ENCODE peak calls at places on chromosomes 4 and X, in eight cellular contexts. V is K562, N is H9, Z is adipocyte, J is neural progenitor cell, Q is GM23248, P is IMR-90, Y is SK-N-MC. A is an unnamed sample.

GRCh38 chr4:24956763-24957162 is 43.9 kb upstream of the CCDC149 start:
- DNase-seq in V (no peak), N (no peak), Z (no peak), J (no peak), Q (no peak), P (no peak), Y (no peak), A (no peak)

GRCh38 chr4:93814722-93815121 is 13.8 kb upstream of the ATOH1 start:
- DNase-seq in V (no peak), N (no peak), Z (no peak), J (no peak), Q (no peak), P (no peak), Y (no peak), A (peak)

GRCh38 chrX:103626855-103627254 is 1.9 kb upstream of the TCEAL1 start:
- DNase-seq in V (no peak), N (no peak), Z (no peak), J (no peak), Q (peak), P (peak), Y (no peak), A (no peak)

GRCh38 chr4:94551616-94552564 is 100.1 kb downstream of the PDLIM5 start:
- DNase-seq in V (no peak), N (no peak), Z (peak), J (no peak), Q (peak), P (peak), Y (peak), A (no peak)

GRCh38 chrX:97524997-97525396 is 641.3 kb downstream of the RPA4 start:
- DNase-seq in V (no peak), N (no peak), Z (no peak), J (peak), Q (peak), P (no peak), Y (no peak), A (no peak)

GRCh38 chr4:180134116-180134866 is 2108.9 kb upstream of the TENM3 start:
- DNase-seq in V (no peak), N (no peak), Z (no peak), J (peak), Q (no peak), P (no peak), Y (no peak), A (no peak)

GRCh38 chr4:130468340-130468739 is 1372.4 kb downstream of the C4orf33 start:
- DNase-seq in V (no peak), N (no peak), Z (no peak), J (no peak), Q (no peak), P (no peak), Y (no peak), A (no peak)

GRCh38 chr4:88609387-88609786 is 17.1 kb downstream of the HERC3 start:
- DNase-seq in V (peak), N (no peak), Z (no peak), J (no peak), Q (no peak), P (no peak), Y (no peak), A (no peak)

GRCh38 chrX:107684956-107685385 is 56.7 kb downstream of the PRPS1 start:
- DNase-seq in V (peak), N (peak), Z (no peak), J (no peak), Q (no peak), P (no peak), Y (no peak), A (no peak)

GRCh38 chrX:10356979-10357378 is 200.2 kb downstream of the CLCN4 start:
- DNase-seq in V (no peak), N (no peak), Z (no peak), J (no peak), Q (peak), P (peak), Y (no peak), A (no peak)

GRCh38 chr4:153514001-153514526 is 47.9 kb downstream of the TMEM131L start:
- DNase-seq in V (no peak), N (no peak), Z (peak), J (no peak), Q (peak), P (peak), Y (no peak), A (no peak)

GRCh38 chr4:777520-778262 is 48.2 kb downstream of the CPLX1 start:
- DNase-seq in V (no peak), N (no peak), Z (no peak), J (no peak), Q (no peak), P (no peak), Y (no peak), A (no peak)

GRCh38 chr4:147994076-147994475 is 262.2 kb downstream of the ARHGAP10 start:
- DNase-seq in V (no peak), N (no peak), Z (peak), J (no peak), Q (no peak), P (peak), Y (no peak), A (no peak)

GRCh38 chrX:123743312-123743711 is 10.5 kb upstream of the THOC2 start:
- DNase-seq in V (no peak), N (no peak), Z (no peak), J (no peak), Q (no peak), P (no peak), Y (no peak), A (no peak)

GRCh38 chr4:3679071-3679825 is 86.9 kb upstream of the ADRA2C start:
- DNase-seq in V (no peak), N (peak), Z (no peak), J (no peak), Q (no peak), P (no peak), Y (no peak), A (no peak)

GRCh38 chr4:10582059-10582686 is 102.4 kb downstream of the CLNK start:
- DNase-seq in V (peak), N (peak), Z (peak), J (peak), Q (peak), P (peak), Y (no peak), A (peak)

GRCh38 chr4:86630629-86631028 is 36.5 kb downstream of the PTPN13 start:
- DNase-seq in V (no peak), N (no peak), Z (no peak), J (peak), Q (no peak), P (no peak), Y (no peak), A (no peak)
- H3K9ac ChIP-seq in V (no peak), N (no peak), Z (no peak), J (no peak), Q (no peak), P (no peak), Y (no peak), A (no peak)

DNA sequence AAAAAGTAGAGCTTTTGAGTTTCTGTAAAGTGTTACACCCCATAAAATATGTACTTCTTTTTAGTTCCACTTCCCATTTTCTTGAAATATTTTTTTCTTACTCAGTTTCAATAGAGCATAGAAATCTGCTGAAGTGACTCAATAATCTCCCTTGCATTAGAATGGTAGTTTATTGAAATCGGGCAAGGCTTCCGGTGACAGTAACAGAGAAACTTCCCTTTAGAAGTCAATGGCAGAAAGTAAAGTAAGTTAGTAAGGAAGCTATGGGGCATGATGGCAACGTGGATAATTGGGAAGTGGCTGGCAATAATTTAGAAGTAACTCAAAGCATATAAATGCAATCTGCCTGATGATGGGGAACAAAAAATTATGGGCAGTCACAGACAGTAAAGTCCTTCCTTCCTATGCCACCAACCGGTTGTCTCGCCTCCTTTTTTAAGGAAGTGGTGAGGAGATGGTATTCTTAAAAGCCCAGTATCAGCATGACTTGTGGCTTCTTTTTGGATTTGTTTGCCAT is 7.6 kb downstream of the CYBB start:
- DNase-seq in V (no peak), N (no peak), Z (no peak), J (no peak), Q (no peak), P (no peak), Y (no peak), A (no peak)
- H3K9ac ChIP-seq in V (no peak), N (no peak), Z (no peak), J (no peak), Q (no peak), P (no peak), Y (no peak), A (peak)

DNA sequence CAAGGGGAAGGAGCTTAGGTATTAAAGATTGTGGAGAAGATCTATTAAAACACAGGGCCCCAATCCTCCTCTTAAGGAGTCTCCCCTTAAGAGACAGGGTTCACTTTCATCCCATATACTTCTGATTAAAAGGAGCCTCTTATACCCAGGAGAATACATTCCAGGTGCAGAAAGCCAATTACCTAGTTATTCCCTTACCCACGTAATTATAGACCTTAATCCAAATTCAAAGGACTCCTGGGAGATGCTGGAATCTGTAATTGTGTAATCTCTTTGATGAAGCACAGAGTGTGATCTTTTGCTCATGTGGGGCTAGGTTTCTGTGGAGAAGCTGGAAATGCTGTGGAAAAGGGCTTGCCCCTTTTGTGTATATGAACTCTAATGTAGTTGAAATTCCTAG is 1.4 kb upstream of the SEC24B start:
- DNase-seq in V (no peak), N (no peak), Z (peak), J (peak), Q (no peak), P (no peak), Y (no peak), A (no peak)
- H3K9ac ChIP-seq in V (no peak), N (no peak), Z (peak), J (no peak), Q (peak), P (peak), Y (peak), A (peak)

GRCh38 chrX:27085346-27085745 is 377.8 kb downstream of the PPP4R3C start:
- DNase-seq in V (no peak), N (no peak), Z (no peak), J (no peak), Q (no peak), P (no peak), Y (no peak), A (no peak)

DNA sequence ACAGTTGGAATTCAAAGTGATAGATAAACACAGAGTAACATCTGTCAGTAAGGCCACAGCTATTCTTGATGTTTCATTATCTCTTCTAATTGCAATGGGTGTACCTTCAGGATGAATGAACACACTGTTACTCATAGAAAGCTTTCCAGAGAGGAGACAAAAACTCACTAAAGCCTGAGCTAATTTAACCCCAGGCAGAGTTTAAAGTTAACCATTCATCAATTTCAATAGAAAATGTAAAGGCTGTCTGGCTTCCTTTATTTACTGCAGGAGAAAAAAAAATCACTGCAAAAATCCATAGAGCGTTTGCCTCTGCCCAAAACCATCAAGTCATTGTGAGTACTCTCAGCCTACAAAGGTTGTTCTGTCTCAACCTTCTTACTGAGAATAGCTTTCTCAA is 376.9 kb downstream of the PPP4R3C start:
- DNase-seq in V (no peak), N (no peak), Z (no peak), J (peak), Q (no peak), P (no peak), Y (no peak), A (no peak)
- H3K9ac ChIP-seq in V (no peak), N (no peak), Z (no peak), J (no peak), Q (no peak), P (no peak), Y (no peak), A (no peak)

DNA sequence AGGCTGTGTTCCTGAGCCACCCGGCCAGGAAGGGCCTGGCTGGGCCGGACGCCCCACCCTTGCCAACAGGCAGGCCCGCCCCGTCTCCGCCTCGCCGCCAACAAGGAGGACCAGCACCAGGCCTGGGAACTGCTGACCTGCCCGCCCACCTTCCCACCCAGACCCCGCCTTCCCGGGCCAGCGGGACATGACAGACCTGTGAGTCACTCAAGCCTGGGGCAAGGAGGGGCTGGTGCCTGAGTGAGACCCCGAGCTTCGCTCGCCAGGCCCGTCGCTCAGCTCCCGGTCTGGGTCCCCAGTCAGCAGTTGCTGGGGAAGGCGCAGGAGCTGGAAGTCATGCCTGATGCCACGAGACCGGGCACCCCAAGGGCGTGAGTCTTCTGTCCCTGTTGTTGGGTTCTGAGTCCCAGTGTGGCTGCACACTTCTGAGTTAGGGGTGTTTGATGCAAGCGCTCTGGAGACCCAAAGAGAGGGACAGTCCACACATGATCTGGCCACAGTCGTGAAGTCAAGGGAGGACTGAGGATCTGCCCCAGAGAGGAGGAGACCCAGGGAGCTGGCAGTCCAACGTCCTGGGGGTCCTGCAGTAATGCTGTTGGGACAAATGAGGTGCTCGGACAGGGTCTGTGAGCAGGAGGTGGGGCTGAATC is at the start of gene DNASE1L1:
- DNase-seq in V (peak), N (peak), Z (peak), J (peak), Q (peak), P (peak), Y (no peak), A (no peak)
- H3K9ac ChIP-seq in V (peak), N (no peak), Z (peak), J (no peak), Q (peak), P (peak), Y (no peak), A (no peak)

GRCh38 chr4:122604146-122604545 is 16.7 kb downstream of the IL21 start:
- DNase-seq in V (no peak), N (no peak), Z (no peak), J (no peak), Q (peak), P (no peak), Y (no peak), A (no peak)
- H3K9ac ChIP-seq in V (no peak), N (no peak), Z (no peak), J (no peak), Q (no peak), P (no peak), Y (no peak), A (no peak)

GRCh38 chr4:74054483-74055032 is 16.1 kb upstream of the CXCL3 start:
- DNase-seq in V (peak), N (no peak), Z (no peak), J (no peak), Q (no peak), P (no peak), Y (no peak), A (peak)
- H3K9ac ChIP-seq in V (peak), N (no peak), Z (no peak), J (no peak), Q (no peak), P (no peak), Y (no peak), A (no peak)

DNA sequence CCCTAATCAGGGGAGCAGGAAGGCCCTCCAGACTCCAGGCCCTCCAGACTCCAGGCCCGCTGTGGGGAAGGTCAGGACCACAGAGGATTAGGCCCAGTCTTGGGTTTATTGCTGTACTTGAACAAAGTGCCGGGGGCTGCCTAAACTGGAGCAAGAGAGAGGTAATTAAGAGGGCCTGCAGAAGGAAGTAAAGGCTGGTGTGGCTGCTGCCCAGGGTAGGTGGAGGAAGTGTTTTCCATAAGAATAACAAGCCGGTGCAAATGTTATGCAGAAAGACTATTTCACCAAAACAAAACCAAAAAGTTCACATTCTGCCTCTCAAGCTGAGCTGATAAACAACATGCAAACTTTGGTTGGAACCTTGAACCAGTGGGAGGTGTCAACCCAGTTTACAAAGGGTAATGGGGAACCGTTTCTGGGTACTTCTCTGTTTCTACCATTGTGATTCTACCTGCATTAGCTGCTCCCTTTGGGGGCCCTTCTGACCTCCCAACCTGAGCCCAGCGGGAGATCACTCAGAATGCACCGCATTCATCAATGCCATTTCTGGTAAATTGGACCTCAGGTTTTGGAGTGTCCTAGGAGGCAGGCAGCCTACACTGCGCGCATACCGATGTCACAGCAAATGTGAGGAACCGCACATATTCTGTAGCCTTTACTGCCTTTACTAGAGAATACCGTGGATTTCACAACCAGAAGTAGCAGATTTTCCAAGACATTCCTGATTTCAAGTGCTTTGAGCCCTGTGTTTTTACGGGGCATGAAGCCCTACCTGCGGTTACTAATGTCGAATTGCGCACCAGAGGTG is 59.7 kb upstream of the BCOR start:
- DNase-seq in V (no peak), N (peak), Z (no peak), J (peak), Q (no peak), P (no peak), Y (no peak), A (no peak)
- H3K9ac ChIP-seq in V (no peak), N (peak), Z (peak), J (no peak), Q (peak), P (no peak), Y (no peak), A (no peak)

A was measured in DND-41.